ENCODE peak calls at places on chromosome 12, in five cellular contexts. One of them, this sample, is unnamed.

GRCh38 chr12:109542014-109542413 is 31.3 kb downstream of the MMAB start:
- DNase-seq in OCI-LY7: no peak
- DNase-seq in fibroblast of lung: peak
- DNase-seq in neural progenitor cell: no peak
- DNase-seq in mesenchymal stem cell: peak
- DNase-seq in this sample: no peak

GRCh38 chr12:17266856-17267255 is 660.9 kb upstream of the LMO3 start:
- DNase-seq in OCI-LY7: no peak
- DNase-seq in fibroblast of lung: no peak
- DNase-seq in neural progenitor cell: no peak
- DNase-seq in mesenchymal stem cell: no peak
- DNase-seq in this sample: no peak

GRCh38 chr12:120534703-120535655 is 823 bp downstream of the RNF10 start:
- DNase-seq in OCI-LY7: peak
- DNase-seq in fibroblast of lung: peak
- DNase-seq in neural progenitor cell: peak
- DNase-seq in mesenchymal stem cell: peak
- DNase-seq in this sample: no peak

GRCh38 chr12:93784339-93785086 is 107.3 kb downstream of the CRADD start:
- DNase-seq in OCI-LY7: no peak
- DNase-seq in fibroblast of lung: peak
- DNase-seq in neural progenitor cell: peak
- DNase-seq in mesenchymal stem cell: peak
- DNase-seq in this sample: peak

GRCh38 chr12:93215290-93215678 is 162.4 kb upstream of the NUDT4 start:
- DNase-seq in OCI-LY7: no peak
- DNase-seq in fibroblast of lung: no peak
- DNase-seq in neural progenitor cell: no peak
- DNase-seq in mesenchymal stem cell: no peak
- DNase-seq in this sample: peak

GRCh38 chr12:11758087-11758837 is 108.8 kb downstream of the ETV6 start:
- DNase-seq in OCI-LY7: no peak
- DNase-seq in fibroblast of lung: no peak
- DNase-seq in neural progenitor cell: no peak
- DNase-seq in mesenchymal stem cell: no peak
- DNase-seq in this sample: no peak

GRCh38 chr12:41185946-41186345 is 2.2 kb upstream of the PDZRN4 start:
- DNase-seq in OCI-LY7: no peak
- DNase-seq in fibroblast of lung: no peak
- DNase-seq in neural progenitor cell: no peak
- DNase-seq in mesenchymal stem cell: no peak
- DNase-seq in this sample: no peak

GRCh38 chr12:9632766-9633165 is 25.1 kb upstream of the KLRB1 start:
- DNase-seq in OCI-LY7: no peak
- DNase-seq in fibroblast of lung: no peak
- DNase-seq in neural progenitor cell: no peak
- DNase-seq in mesenchymal stem cell: no peak
- DNase-seq in this sample: no peak

GRCh38 chr12:52310622-52311281 is 10.4 kb downstream of the KRT83 start:
- DNase-seq in OCI-LY7: no peak
- DNase-seq in fibroblast of lung: peak
- DNase-seq in neural progenitor cell: no peak
- DNase-seq in mesenchymal stem cell: peak
- DNase-seq in this sample: no peak

GRCh38 chr12:119061208-119061796 is 80.0 kb downstream of the SRRM4 start:
- DNase-seq in OCI-LY7: peak
- DNase-seq in fibroblast of lung: peak
- DNase-seq in neural progenitor cell: peak
- DNase-seq in mesenchymal stem cell: peak
- DNase-seq in this sample: peak

GRCh38 chr12:80411787-80412186 is 32.2 kb upstream of the PTPRQ start:
- DNase-seq in OCI-LY7: no peak
- DNase-seq in fibroblast of lung: no peak
- DNase-seq in neural progenitor cell: no peak
- DNase-seq in mesenchymal stem cell: no peak
- DNase-seq in this sample: no peak

GRCh38 chr12:57416039-57416996 is 14.5 kb downstream of the R3HDM2 start:
- DNase-seq in OCI-LY7: no peak
- DNase-seq in fibroblast of lung: peak
- DNase-seq in neural progenitor cell: no peak
- DNase-seq in mesenchymal stem cell: peak
- DNase-seq in this sample: no peak

GRCh38 chr12:64633940-64634337 is 23.6 kb downstream of the RASSF3 start:
- DNase-seq in OCI-LY7: no peak
- DNase-seq in fibroblast of lung: peak
- DNase-seq in neural progenitor cell: no peak
- DNase-seq in mesenchymal stem cell: peak
- DNase-seq in this sample: peak

GRCh38 chr12:62977419-62977818 is 42.5 kb upstream of the PPM1H start:
- DNase-seq in OCI-LY7: no peak
- DNase-seq in fibroblast of lung: peak
- DNase-seq in neural progenitor cell: no peak
- DNase-seq in mesenchymal stem cell: no peak
- DNase-seq in this sample: no peak

GRCh38 chr12:591571-592505 is 71.4 kb downstream of the NINJ2 start:
- DNase-seq in OCI-LY7: no peak
- DNase-seq in fibroblast of lung: no peak
- DNase-seq in neural progenitor cell: no peak
- DNase-seq in mesenchymal stem cell: no peak
- DNase-seq in this sample: peak

GRCh38 chr12:64672925-64673409 is 62.7 kb downstream of the RASSF3 start:
- DNase-seq in OCI-LY7: peak
- DNase-seq in fibroblast of lung: peak
- DNase-seq in neural progenitor cell: no peak
- DNase-seq in mesenchymal stem cell: peak
- DNase-seq in this sample: peak

GRCh38 chr12:125852116-125852515 is 786.9 kb downstream of the AACS start:
- DNase-seq in OCI-LY7: no peak
- DNase-seq in fibroblast of lung: peak
- DNase-seq in neural progenitor cell: no peak
- DNase-seq in mesenchymal stem cell: no peak
- DNase-seq in this sample: no peak

GRCh38 chr12:115464673-115465060 is 780.7 kb upstream of the TBX3 start:
- DNase-seq in OCI-LY7: no peak
- DNase-seq in fibroblast of lung: no peak
- DNase-seq in neural progenitor cell: no peak
- DNase-seq in mesenchymal stem cell: no peak
- DNase-seq in this sample: no peak

GRCh38 chr12:62907067-62907466 is 27.9 kb downstream of the PPM1H start:
- DNase-seq in OCI-LY7: no peak
- DNase-seq in fibroblast of lung: no peak
- DNase-seq in neural progenitor cell: no peak
- DNase-seq in mesenchymal stem cell: no peak
- DNase-seq in this sample: no peak

GRCh38 chr12:57242691-57243454 is 8.1 kb downstream of the STAC3 start:
- DNase-seq in OCI-LY7: peak
- DNase-seq in fibroblast of lung: peak
- DNase-seq in neural progenitor cell: peak
- DNase-seq in mesenchymal stem cell: peak
- DNase-seq in this sample: peak

GRCh38 chr12:89370411-89370810 is 18.1 kb upstream of the DUSP6 start:
- DNase-seq in OCI-LY7: no peak
- DNase-seq in fibroblast of lung: no peak
- DNase-seq in neural progenitor cell: no peak
- DNase-seq in mesenchymal stem cell: no peak
- DNase-seq in this sample: no peak

GRCh38 chr12:27345376-27345775 is 12.7 kb downstream of the BMAL2 start:
- DNase-seq in OCI-LY7: no peak
- DNase-seq in fibroblast of lung: no peak
- DNase-seq in neural progenitor cell: no peak
- DNase-seq in mesenchymal stem cell: no peak
- DNase-seq in this sample: no peak

GRCh38 chr12:109735825-109736551 is 22.4 kb downstream of the FAM222A start:
- DNase-seq in OCI-LY7: no peak
- DNase-seq in fibroblast of lung: no peak
- DNase-seq in neural progenitor cell: no peak
- DNase-seq in mesenchymal stem cell: no peak
- DNase-seq in this sample: no peak

GRCh38 chr12:47557401-47557800 is 148.4 kb downstream of the RPAP3 start:
- DNase-seq in OCI-LY7: no peak
- DNase-seq in fibroblast of lung: no peak
- DNase-seq in neural progenitor cell: no peak
- DNase-seq in mesenchymal stem cell: no peak
- DNase-seq in this sample: no peak

GRCh38 chr12:18750087-18750486 is 12.2 kb downstream of the CAPZA3 start:
- DNase-seq in OCI-LY7: no peak
- DNase-seq in fibroblast of lung: peak
- DNase-seq in neural progenitor cell: no peak
- DNase-seq in mesenchymal stem cell: peak
- DNase-seq in this sample: no peak

GRCh38 chr12:77232045-77232444 is 166.7 kb upstream of the E2F7 start:
- DNase-seq in OCI-LY7: no peak
- DNase-seq in fibroblast of lung: peak
- DNase-seq in neural progenitor cell: no peak
- DNase-seq in mesenchymal stem cell: peak
- DNase-seq in this sample: no peak

GRCh38 chr12:94141892-94142291 is 6.5 kb upstream of the PLXNC1 start:
- DNase-seq in OCI-LY7: no peak
- DNase-seq in fibroblast of lung: no peak
- DNase-seq in neural progenitor cell: no peak
- DNase-seq in mesenchymal stem cell: no peak
- DNase-seq in this sample: no peak

GRCh38 chr12:52975820-52976573 is 27.1 kb downstream of the KRT18 start:
- DNase-seq in OCI-LY7: no peak
- DNase-seq in fibroblast of lung: no peak
- DNase-seq in neural progenitor cell: peak
- DNase-seq in mesenchymal stem cell: peak
- DNase-seq in this sample: peak

GRCh38 chr12:25313591-25313990 is 62.9 kb upstream of the KRAS start:
- DNase-seq in OCI-LY7: no peak
- DNase-seq in fibroblast of lung: peak
- DNase-seq in neural progenitor cell: no peak
- DNase-seq in mesenchymal stem cell: peak
- DNase-seq in this sample: no peak

GRCh38 chr12:89033062-89033461 is 319.2 kb downstream of the DUSP6 start:
- DNase-seq in OCI-LY7: no peak
- DNase-seq in fibroblast of lung: no peak
- DNase-seq in neural progenitor cell: no peak
- DNase-seq in mesenchymal stem cell: no peak
- DNase-seq in this sample: no peak

GRCh38 chr12:81617915-81618314 is 141.2 kb downstream of the PPFIA2 start:
- DNase-seq in OCI-LY7: no peak
- DNase-seq in fibroblast of lung: no peak
- DNase-seq in neural progenitor cell: no peak
- DNase-seq in mesenchymal stem cell: no peak
- DNase-seq in this sample: no peak

GRCh38 chr12:103830025-103830725 is 10.9 kb downstream of the NT5DC3 start:
- DNase-seq in OCI-LY7: no peak
- DNase-seq in fibroblast of lung: no peak
- DNase-seq in neural progenitor cell: no peak
- DNase-seq in mesenchymal stem cell: no peak
- DNase-seq in this sample: no peak

GRCh38 chr12:64625243-64626077 is 15.2 kb downstream of the RASSF3 start:
- DNase-seq in OCI-LY7: peak
- DNase-seq in fibroblast of lung: peak
- DNase-seq in neural progenitor cell: no peak
- DNase-seq in mesenchymal stem cell: peak
- DNase-seq in this sample: peak

GRCh38 chr12:33593753-33594152 is 154.1 kb upstream of the SYT10 start:
- DNase-seq in OCI-LY7: no peak
- DNase-seq in fibroblast of lung: no peak
- DNase-seq in neural progenitor cell: no peak
- DNase-seq in mesenchymal stem cell: no peak
- DNase-seq in this sample: no peak

GRCh38 chr12:57632898-57633825 is at the start of gene B4GALNT1:
- DNase-seq in OCI-LY7: peak
- DNase-seq in fibroblast of lung: peak
- DNase-seq in neural progenitor cell: peak
- DNase-seq in mesenchymal stem cell: peak
- DNase-seq in this sample: no peak

GRCh38 chr12:75751769-75752471 is 240.5 kb upstream of the KRR1 start:
- DNase-seq in OCI-LY7: no peak
- DNase-seq in fibroblast of lung: peak
- DNase-seq in neural progenitor cell: no peak
- DNase-seq in mesenchymal stem cell: no peak
- DNase-seq in this sample: peak

GRCh38 chr12:129868566-129868965 is 35.3 kb downstream of the TMEM132D start:
- DNase-seq in OCI-LY7: no peak
- DNase-seq in fibroblast of lung: no peak
- DNase-seq in neural progenitor cell: no peak
- DNase-seq in mesenchymal stem cell: no peak
- DNase-seq in this sample: no peak

GRCh38 chr12:38316391-38317129 is at the start of gene ALG10B:
- DNase-seq in OCI-LY7: peak
- DNase-seq in fibroblast of lung: peak
- DNase-seq in neural progenitor cell: peak
- DNase-seq in mesenchymal stem cell: peak
- DNase-seq in this sample: peak

GRCh38 chr12:8493084-8493483 is 20.2 kb upstream of the CLEC4D start:
- DNase-seq in OCI-LY7: peak
- DNase-seq in fibroblast of lung: no peak
- DNase-seq in neural progenitor cell: no peak
- DNase-seq in mesenchymal stem cell: peak
- DNase-seq in this sample: no peak

GRCh38 chr12:8491848-8492530 is 21.3 kb upstream of the CLEC4D start:
- DNase-seq in OCI-LY7: no peak
- DNase-seq in fibroblast of lung: no peak
- DNase-seq in neural progenitor cell: no peak
- DNase-seq in mesenchymal stem cell: no peak
- DNase-seq in this sample: no peak
- H2AFZ ChIP-seq in OCI-LY7: no peak
- H2AFZ ChIP-seq in fibroblast of lung: no peak
- H2AFZ ChIP-seq in neural progenitor cell: no peak
- H2AFZ ChIP-seq in mesenchymal stem cell: no peak
- H2AFZ ChIP-seq in this sample: no peak

GRCh38 chr12:7038591-7038990 is 20.3 kb upstream of the LPCAT3 start:
- DNase-seq in OCI-LY7: no peak
- DNase-seq in fibroblast of lung: no peak
- DNase-seq in neural progenitor cell: no peak
- DNase-seq in mesenchymal stem cell: no peak
- DNase-seq in this sample: no peak

GRCh38 chr12:7042847-7043246 is 17.7 kb upstream of the C1S start:
- DNase-seq in OCI-LY7: peak
- DNase-seq in fibroblast of lung: peak
- DNase-seq in neural progenitor cell: peak
- DNase-seq in mesenchymal stem cell: peak
- DNase-seq in this sample: peak

GRCh38 chr12:7035464-7035863 is 17.2 kb upstream of the LPCAT3 start:
- DNase-seq in OCI-LY7: no peak
- DNase-seq in fibroblast of lung: peak
- DNase-seq in neural progenitor cell: no peak
- DNase-seq in mesenchymal stem cell: no peak
- DNase-seq in this sample: no peak

GRCh38 chr12:7039403-7039802 is 21.1 kb upstream of the C1S start:
- DNase-seq in OCI-LY7: no peak
- DNase-seq in fibroblast of lung: no peak
- DNase-seq in neural progenitor cell: no peak
- DNase-seq in mesenchymal stem cell: no peak
- DNase-seq in this sample: no peak
- H2AFZ ChIP-seq in OCI-LY7: no peak
- H2AFZ ChIP-seq in fibroblast of lung: peak
- H2AFZ ChIP-seq in neural progenitor cell: no peak
- H2AFZ ChIP-seq in mesenchymal stem cell: peak
- H2AFZ ChIP-seq in this sample: no peak

GRCh38 chr12:30440826-30441602 is 254.7 kb downstream of the IPO8 start:
- DNase-seq in OCI-LY7: peak
- DNase-seq in fibroblast of lung: peak
- DNase-seq in neural progenitor cell: peak
- DNase-seq in mesenchymal stem cell: peak
- DNase-seq in this sample: peak
- H2AFZ ChIP-seq in OCI-LY7: no peak
- H2AFZ ChIP-seq in fibroblast of lung: no peak
- H2AFZ ChIP-seq in neural progenitor cell: peak
- H2AFZ ChIP-seq in mesenchymal stem cell: no peak
- H2AFZ ChIP-seq in this sample: no peak

GRCh38 chr12:113781415-113782198 is 184.5 kb downstream of the RBM19 start:
- DNase-seq in OCI-LY7: no peak
- DNase-seq in fibroblast of lung: peak
- DNase-seq in neural progenitor cell: no peak
- DNase-seq in mesenchymal stem cell: peak
- DNase-seq in this sample: peak
- H2AFZ ChIP-seq in OCI-LY7: no peak
- H2AFZ ChIP-seq in fibroblast of lung: no peak
- H2AFZ ChIP-seq in neural progenitor cell: no peak
- H2AFZ ChIP-seq in mesenchymal stem cell: no peak
- H2AFZ ChIP-seq in this sample: no peak